ENCODE peak calls at places on chromosomes 5 and 9, in four cellular contexts. K is small intestine, Q is tibial nerve, Z is right atrium auricular region. B is an unnamed sample.

GRCh38 chr5:80761176-80761575 is 106.4 kb upstream of the DHFR start:
- DNase-seq in K (no peak), Q (no peak), Z (no peak), B (no peak)

GRCh38 chr9:2742214-2742613 is 24.9 kb downstream of the KCNV2 start:
- DNase-seq in K (no peak), Q (no peak), Z (no peak), B (no peak)

GRCh38 chr5:133730866-133731265 is 118.5 kb upstream of the FSTL4 start:
- DNase-seq in K (no peak), Q (no peak), Z (peak), B (no peak)

GRCh38 chr5:79042188-79042587 is 27.3 kb downstream of the DMGDH start:
- DNase-seq in K (no peak), Q (no peak), Z (no peak), B (no peak)

GRCh38 chr5:94690778-94691177 is 72.3 kb downstream of the SLF1 start:
- DNase-seq in K (no peak), Q (no peak), Z (no peak), B (no peak)

GRCh38 chr5:151628112-151628823 is 37.1 kb upstream of the FAT2 start:
- DNase-seq in K (no peak), Q (peak), Z (no peak), B (no peak)

GRCh38 chr9:16676547-16676946 is 193.9 kb downstream of the BNC2 start:
- DNase-seq in K (no peak), Q (no peak), Z (no peak), B (no peak)

GRCh38 chr9:113580041-113580953 is 116.8 kb downstream of the RGS3 start:
- DNase-seq in K (peak), Q (peak), Z (peak), B (peak)

GRCh38 chr9:136854842-136855460 is 2.8 kb downstream of the MAMDC4 start:
- DNase-seq in K (no peak), Q (no peak), Z (no peak), B (no peak)

GRCh38 chr9:38073882-38074281 is 4.9 kb upstream of the SHB start:
- DNase-seq in K (no peak), Q (no peak), Z (peak), B (peak)

GRCh38 chr9:15373201-15373530 is 49.5 kb upstream of the SNAPC3 start:
- DNase-seq in K (no peak), Q (no peak), Z (no peak), B (no peak)

DNA sequence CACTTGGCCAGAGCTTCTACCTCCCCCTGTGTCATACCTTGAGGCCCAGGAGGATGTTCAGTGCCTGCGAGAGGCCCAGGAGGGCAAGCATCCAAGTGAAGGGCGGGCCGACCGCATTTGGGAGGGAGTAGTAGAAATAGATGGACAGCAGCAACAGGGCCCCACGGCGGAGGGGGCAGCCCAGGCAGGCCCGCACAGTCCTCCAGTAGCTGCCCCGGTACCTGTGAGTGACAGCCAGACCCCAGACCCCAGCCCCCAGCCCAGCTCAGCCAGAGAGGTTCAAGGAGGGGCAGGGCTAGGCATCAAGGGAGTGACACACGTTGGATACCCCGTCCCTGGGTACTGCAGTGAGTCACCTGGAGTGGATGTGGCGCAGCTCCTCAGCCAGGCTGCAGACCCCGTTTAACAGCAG is 1.4 kb downstream of the STING1 start:
- DNase-seq in K (no peak), Q (no peak), Z (no peak), B (no peak)
- H3K4me3 ChIP-seq in K (peak), Q (peak), Z (peak), B (peak)

DNA sequence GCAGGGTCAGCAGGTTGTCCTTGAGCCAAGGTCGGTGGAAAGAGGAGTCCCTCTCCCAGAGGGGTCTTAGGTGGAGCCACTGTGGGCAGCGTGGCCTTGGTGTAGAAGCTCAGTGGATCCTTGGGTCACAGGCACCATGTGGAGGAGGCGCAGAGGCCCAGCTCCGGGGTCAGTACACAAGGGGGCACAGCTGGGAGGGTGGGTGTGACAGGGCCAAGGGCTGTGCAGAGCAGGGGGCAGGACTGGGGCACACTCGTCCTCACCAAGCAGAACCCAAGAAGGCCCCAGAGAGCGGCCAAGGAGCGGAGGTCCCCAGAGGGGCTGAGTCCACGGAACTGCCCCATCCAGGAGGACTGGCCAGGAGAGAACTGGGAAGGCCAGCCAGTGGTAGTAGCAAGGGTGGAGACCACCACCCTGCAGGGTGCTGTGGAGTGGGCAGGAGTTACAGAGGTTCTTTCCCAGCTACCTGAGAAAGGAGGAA is 2.4 kb upstream of the LPCAT1 start:
- DNase-seq in K (no peak), Q (peak), Z (peak), B (peak)
- H3K4me3 ChIP-seq in K (no peak), Q (no peak), Z (no peak), B (no peak)

GRCh38 chr5:69091771-69092170 is 2.0 kb upstream of the SLC30A5 start:
- DNase-seq in K (no peak), Q (no peak), Z (no peak), B (no peak)

GRCh38 chr5:69093771-69094570 is at the start of gene SLC30A5:
- DNase-seq in K (peak), Q (peak), Z (peak), B (peak)

GRCh38 chr5:69092969-69093368 is 845 bp upstream of the SLC30A5 start:
- DNase-seq in K (no peak), Q (no peak), Z (no peak), B (no peak)
- H3K4me3 ChIP-seq in K (no peak), Q (no peak), Z (no peak), B (no peak)

GRCh38 chr9:128916204-128916603 is 4.6 kb upstream of the PHYHD1 start:
- DNase-seq in K (no peak), Q (no peak), Z (peak), B (no peak)

GRCh38 chr9:128918921-128919320 is 1.9 kb upstream of the PHYHD1 start:
- DNase-seq in K (no peak), Q (no peak), Z (no peak), B (no peak)

GRCh38 chr9:128917151-128917849 is 3.5 kb upstream of the PHYHD1 start:
- DNase-seq in K (no peak), Q (peak), Z (peak), B (peak)

GRCh38 chr9:128913995-128914772 is 6.6 kb upstream of the PHYHD1 start:
- DNase-seq in K (no peak), Q (no peak), Z (no peak), B (no peak)

DNA sequence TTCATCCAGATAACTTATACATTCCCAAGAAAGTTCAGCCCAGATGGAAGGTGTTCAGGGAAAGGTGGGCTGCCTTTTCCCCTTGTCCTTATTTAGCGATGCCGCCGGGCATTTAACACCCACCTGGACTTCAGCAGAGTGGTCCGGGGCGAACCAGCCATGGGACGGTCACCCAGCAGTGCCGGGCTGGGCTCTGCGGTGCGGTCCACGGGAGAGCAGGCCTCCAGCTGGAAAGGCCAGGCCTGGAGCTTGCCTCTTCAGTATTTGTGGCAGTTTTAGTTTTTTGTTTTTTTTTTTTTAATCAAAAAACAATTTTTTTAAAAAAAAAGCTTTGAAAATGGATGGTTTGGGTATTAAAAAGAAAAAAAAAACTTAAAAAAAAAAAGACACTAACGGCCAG is 4.0 kb upstream of the PHYHD1 start:
- DNase-seq in K (no peak), Q (no peak), Z (no peak), B (no peak)
- H3K4me3 ChIP-seq in K (no peak), Q (no peak), Z (no peak), B (peak)

B was measured in suprapubic skin.